ENCODE peak calls at places on chromosomes 1 and 21, in four cellular contexts. One of them, this sample, is unnamed.

GRCh38 chr1:33061827-33062226 is 19.1 kb upstream of the AZIN2 start:
- DNase-seq in COR-L47: no peak
- DNase-seq in ELR: no peak
- DNase-seq in LHCN-M2: no peak
- DNase-seq in this sample: no peak

GRCh38 chr1:202589190-202589680 is 121.0 kb downstream of the SYT2 start:
- DNase-seq in COR-L47: no peak
- DNase-seq in ELR: peak
- DNase-seq in LHCN-M2: peak
- DNase-seq in this sample: peak

GRCh38 chr1:83547903-83548302 is 451.0 kb downstream of the TTLL7 start:
- DNase-seq in COR-L47: no peak
- DNase-seq in ELR: no peak
- DNase-seq in LHCN-M2: no peak
- DNase-seq in this sample: no peak

GRCh38 chr1:209249785-209250441 is 333.6 kb upstream of the CAMK1G start:
- DNase-seq in COR-L47: peak
- DNase-seq in ELR: no peak
- DNase-seq in LHCN-M2: no peak
- DNase-seq in this sample: no peak

GRCh38 chr1:181714428-181714827 is 231.1 kb downstream of the CACNA1E start:
- DNase-seq in COR-L47: no peak
- DNase-seq in ELR: no peak
- DNase-seq in LHCN-M2: no peak
- DNase-seq in this sample: no peak

GRCh38 chr21:29656504-29657227 is 283.1 kb downstream of the GRIK1 start:
- DNase-seq in COR-L47: no peak
- DNase-seq in ELR: peak
- DNase-seq in LHCN-M2: peak
- DNase-seq in this sample: peak

GRCh38 chr21:33968082-33968997 is 52.7 kb upstream of the ATP5PO start:
- DNase-seq in COR-L47: peak
- DNase-seq in ELR: peak
- DNase-seq in LHCN-M2: peak
- DNase-seq in this sample: peak

GRCh38 chr1:109083923-109084322 is 6.6 kb upstream of the TMEM167B start:
- DNase-seq in COR-L47: no peak
- DNase-seq in ELR: no peak
- DNase-seq in LHCN-M2: peak
- DNase-seq in this sample: peak

GRCh38 chr1:236204656-236205055 is 62.3 kb downstream of the GPR137B start:
- DNase-seq in COR-L47: no peak
- DNase-seq in ELR: peak
- DNase-seq in LHCN-M2: peak
- DNase-seq in this sample: no peak

GRCh38 chr1:26533951-26534514 is 4.5 kb downstream of the RPS6KA1 start:
- DNase-seq in COR-L47: no peak
- DNase-seq in ELR: no peak
- DNase-seq in LHCN-M2: no peak
- DNase-seq in this sample: peak

GRCh38 chr1:235067396-235068154 is 61.1 kb downstream of the TOMM20 start:
- DNase-seq in COR-L47: peak
- DNase-seq in ELR: peak
- DNase-seq in LHCN-M2: peak
- DNase-seq in this sample: peak

GRCh38 chr1:116096013-116096618 is 15.1 kb upstream of the MAB21L3 start:
- DNase-seq in COR-L47: no peak
- DNase-seq in ELR: no peak
- DNase-seq in LHCN-M2: no peak
- DNase-seq in this sample: no peak

GRCh38 chr1:160094806-160095205 is 3.6 kb downstream of the IGSF8 start:
- DNase-seq in COR-L47: no peak
- DNase-seq in ELR: no peak
- DNase-seq in LHCN-M2: no peak
- DNase-seq in this sample: no peak

GRCh38 chr1:63718464-63719075 is 55.2 kb upstream of the ROR1 start:
- DNase-seq in COR-L47: no peak
- DNase-seq in ELR: no peak
- DNase-seq in LHCN-M2: no peak
- DNase-seq in this sample: no peak

GRCh38 chr1:98328855-98329254 is 332.7 kb upstream of the SNX7 start:
- DNase-seq in COR-L47: no peak
- DNase-seq in ELR: no peak
- DNase-seq in LHCN-M2: no peak
- DNase-seq in this sample: peak